ENCODE peak calls at places on chromosomes 11 and 22, in six cellular contexts. One of them, this sample, is unnamed. For H3K4me1, the result is how much of the 10 kb centered on the place peaks cover.

GRCh38 chr22:25700996-25701815 is 40.8 kb upstream of the MYO18B start:
- DNase-seq in A549: no peak
- DNase-seq in esophagus squamous epithelium: no peak
- DNase-seq in stomach: no peak
- DNase-seq in IMR-90: peak
- DNase-seq in sigmoid colon: no peak
- DNase-seq in this sample: peak

GRCh38 chr11:8222820-8223512 is 40.7 kb downstream of the LMO1 start:
- DNase-seq in sigmoid colon: no peak
- DNase-seq in A549: no peak
- DNase-seq in esophagus squamous epithelium: no peak
- DNase-seq in stomach: no peak
- DNase-seq in IMR-90: no peak
- DNase-seq in this sample: peak

GRCh38 chr22:20569059-20570058 is 61.9 kb downstream of the MED15 start:
- DNase-seq in stomach: peak
- DNase-seq in esophagus squamous epithelium: no peak
- DNase-seq in IMR-90: peak
- DNase-seq in A549: peak
- DNase-seq in sigmoid colon: peak
- DNase-seq in this sample: no peak

GRCh38 chr11:13098067-13098466 is 89.0 kb downstream of the RASSF10 start:
- DNase-seq in IMR-90: no peak
- DNase-seq in stomach: no peak
- DNase-seq in sigmoid colon: no peak
- DNase-seq in A549: no peak
- DNase-seq in esophagus squamous epithelium: no peak
- DNase-seq in this sample: no peak

GRCh38 chr11:74702383-74703007 is 28.7 kb downstream of the CHRDL2 start:
- DNase-seq in esophagus squamous epithelium: no peak
- DNase-seq in IMR-90: peak
- DNase-seq in sigmoid colon: peak
- DNase-seq in stomach: peak
- DNase-seq in A549: peak
- DNase-seq in this sample: peak

GRCh38 chr22:45096256-45096907 is 67.3 kb upstream of the NUP50 start:
- DNase-seq in IMR-90: peak
- DNase-seq in A549: peak
- DNase-seq in stomach: peak
- DNase-seq in esophagus squamous epithelium: no peak
- DNase-seq in sigmoid colon: no peak
- DNase-seq in this sample: no peak

GRCh38 chr11:33734441-33735165 is 1.6 kb downstream of the CD59 start:
- DNase-seq in sigmoid colon: no peak
- DNase-seq in IMR-90: no peak
- DNase-seq in stomach: peak
- DNase-seq in A549: no peak
- DNase-seq in esophagus squamous epithelium: no peak
- DNase-seq in this sample: peak

GRCh38 chr22:39174498-39175120 is 22.1 kb upstream of the CBX7 start:
- DNase-seq in esophagus squamous epithelium: no peak
- DNase-seq in sigmoid colon: peak
- DNase-seq in stomach: peak
- DNase-seq in IMR-90: peak
- DNase-seq in A549: no peak
- DNase-seq in this sample: peak

GRCh38 chr11:69429716-69430491 is 51.6 kb upstream of the LINC01488 start:
- DNase-seq in stomach: no peak
- DNase-seq in IMR-90: no peak
- DNase-seq in A549: no peak
- DNase-seq in esophagus squamous epithelium: no peak
- DNase-seq in sigmoid colon: peak
- DNase-seq in this sample: no peak

GRCh38 chr22:44647141-44647540 is 54.9 kb upstream of the PRR5 start:
- DNase-seq in sigmoid colon: no peak
- DNase-seq in esophagus squamous epithelium: no peak
- DNase-seq in A549: no peak
- DNase-seq in stomach: no peak
- DNase-seq in IMR-90: no peak
- DNase-seq in this sample: no peak

GRCh38 chr11:111148953-111149352 is 96.6 kb upstream of the POU2AF2 start:
- DNase-seq in stomach: no peak
- DNase-seq in A549: no peak
- DNase-seq in sigmoid colon: no peak
- DNase-seq in IMR-90: peak
- DNase-seq in esophagus squamous epithelium: no peak
- DNase-seq in this sample: no peak

GRCh38 chr11:7536102-7536501 is 22.3 kb downstream of the PPFIBP2 start:
- DNase-seq in IMR-90: no peak
- DNase-seq in A549: peak
- DNase-seq in stomach: no peak
- DNase-seq in sigmoid colon: no peak
- DNase-seq in esophagus squamous epithelium: no peak
- DNase-seq in this sample: no peak

GRCh38 chr11:110148775-110149744 is 55.9 kb downstream of the ZC3H12C start:
- DNase-seq in A549: peak
- DNase-seq in stomach: no peak
- DNase-seq in esophagus squamous epithelium: no peak
- DNase-seq in IMR-90: peak
- DNase-seq in sigmoid colon: no peak
- DNase-seq in this sample: no peak

GRCh38 chr22:29202231-29203192 is 3.2 kb upstream of the EMID1 start:
- DNase-seq in IMR-90: peak
- DNase-seq in sigmoid colon: no peak
- DNase-seq in A549: peak
- DNase-seq in esophagus squamous epithelium: no peak
- DNase-seq in stomach: peak
- DNase-seq in this sample: peak

GRCh38 chr11:29842061-29842460 is 174.8 kb downstream of the KCNA4 start:
- DNase-seq in IMR-90: no peak
- DNase-seq in A549: no peak
- DNase-seq in sigmoid colon: no peak
- DNase-seq in esophagus squamous epithelium: no peak
- DNase-seq in stomach: no peak
- DNase-seq in this sample: no peak

DNA sequence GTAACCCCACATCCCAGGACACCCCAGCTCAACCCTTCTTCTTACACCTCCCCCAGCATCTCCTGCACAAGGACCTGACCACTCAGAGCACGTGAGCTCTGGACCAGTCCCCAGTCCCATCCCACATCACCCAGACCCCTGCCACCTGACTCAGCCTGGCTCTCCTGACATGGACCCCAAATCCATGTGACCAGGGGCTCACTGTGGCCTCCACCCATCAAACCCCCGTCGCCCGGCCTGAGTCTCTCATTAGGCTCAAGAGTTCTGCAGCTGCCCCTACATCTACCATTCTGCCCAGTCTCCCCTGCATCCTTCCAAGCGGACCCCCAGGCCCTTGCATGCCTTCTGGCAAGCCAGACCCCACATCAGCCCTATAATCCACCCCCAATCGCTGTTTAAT is 1.9 kb upstream of the LIF start:
- DNase-seq in A549: no peak
- DNase-seq in stomach: no peak
- DNase-seq in sigmoid colon: no peak
- DNase-seq in esophagus squamous epithelium: no peak
- DNase-seq in IMR-90: no peak
- DNase-seq in this sample: no peak
- H3K4me1 ChIP-seq in A549: half or more
- H3K4me1 ChIP-seq in stomach: half or more
- H3K4me1 ChIP-seq in sigmoid colon: under half
- H3K4me1 ChIP-seq in esophagus squamous epithelium: half or more
- H3K4me1 ChIP-seq in IMR-90: half or more
- H3K4me1 ChIP-seq in this sample: under half

GRCh38 chr11:117099681-117100080 is 1.5 kb upstream of the SIK3 start:
- DNase-seq in sigmoid colon: no peak
- DNase-seq in esophagus squamous epithelium: no peak
- DNase-seq in stomach: no peak
- DNase-seq in IMR-90: no peak
- DNase-seq in A549: no peak
- DNase-seq in this sample: no peak

GRCh38 chr11:117096140-117096972 is 1.9 kb downstream of the SIK3 start:
- DNase-seq in sigmoid colon: no peak
- DNase-seq in IMR-90: no peak
- DNase-seq in A549: no peak
- DNase-seq in stomach: no peak
- DNase-seq in esophagus squamous epithelium: no peak
- DNase-seq in this sample: no peak

GRCh38 chr11:117097567-117098268 is 510 bp downstream of the SIK3 start:
- DNase-seq in esophagus squamous epithelium: no peak
- DNase-seq in stomach: peak
- DNase-seq in sigmoid colon: peak
- DNase-seq in IMR-90: no peak
- DNase-seq in A549: peak
- DNase-seq in this sample: peak

GRCh38 chr11:117096973-117097566 is 1.2 kb downstream of the SIK3 start:
- DNase-seq in sigmoid colon: no peak
- DNase-seq in stomach: no peak
- DNase-seq in esophagus squamous epithelium: no peak
- DNase-seq in A549: no peak
- DNase-seq in IMR-90: no peak
- DNase-seq in this sample: no peak

DNA sequence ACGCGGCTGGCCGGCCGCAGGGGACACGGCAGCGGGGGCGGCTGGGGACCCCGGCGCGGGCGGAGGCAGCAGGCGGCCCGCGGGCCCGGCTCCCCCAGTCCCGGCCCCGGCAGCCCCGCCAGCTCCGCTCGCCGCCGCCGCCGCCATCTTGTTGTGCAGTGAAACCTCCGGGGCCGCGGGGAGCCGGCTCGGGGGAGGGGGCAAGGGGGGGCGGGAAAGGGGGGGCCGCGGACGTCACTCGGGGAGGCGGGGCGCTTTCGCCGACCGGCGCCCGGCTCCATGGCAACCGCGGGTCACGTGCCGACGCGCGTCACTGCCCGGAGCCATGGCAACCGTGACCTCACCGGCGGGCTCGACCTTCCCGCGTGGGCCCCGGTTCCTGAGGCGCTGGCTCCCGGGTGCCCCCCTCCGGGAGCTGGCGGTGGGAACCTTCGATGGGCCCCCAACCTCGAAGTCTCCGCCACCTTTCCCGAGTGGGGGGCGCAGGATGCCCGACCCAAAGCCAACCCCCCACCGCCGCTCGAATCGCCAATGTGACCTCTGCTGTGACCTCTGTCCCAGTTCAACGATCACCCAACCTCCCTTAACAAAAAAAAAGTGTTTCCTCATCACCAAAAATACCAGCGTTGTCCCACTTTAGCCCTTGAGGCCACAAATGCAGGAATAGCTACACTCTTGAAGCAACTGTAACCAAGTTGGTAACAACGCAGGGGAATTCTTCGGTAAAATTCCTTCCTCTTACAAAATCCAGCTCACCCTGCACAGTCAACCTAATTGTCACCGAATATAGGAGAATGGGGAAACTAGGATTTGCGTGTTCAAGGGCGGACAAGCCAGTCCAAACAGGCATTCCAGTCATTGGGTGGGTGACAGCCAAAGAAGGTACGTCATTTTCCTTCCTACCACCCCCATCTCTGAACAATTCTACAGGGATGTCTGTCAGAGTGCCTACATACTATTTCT is at the start of gene SIK3:
- DNase-seq in IMR-90: peak
- DNase-seq in esophagus squamous epithelium: peak
- DNase-seq in sigmoid colon: peak
- DNase-seq in A549: peak
- DNase-seq in stomach: peak
- DNase-seq in this sample: peak
- TF ChIP-seq POLR2A in IMR-90: peak
- TF ChIP-seq POLR2A in esophagus squamous epithelium: peak
- TF ChIP-seq POLR2A in sigmoid colon: peak
- TF ChIP-seq POLR2A in A549: peak
- TF ChIP-seq POLR2A in stomach: no peak
- TF ChIP-seq POLR2A in this sample: no peak

DNA sequence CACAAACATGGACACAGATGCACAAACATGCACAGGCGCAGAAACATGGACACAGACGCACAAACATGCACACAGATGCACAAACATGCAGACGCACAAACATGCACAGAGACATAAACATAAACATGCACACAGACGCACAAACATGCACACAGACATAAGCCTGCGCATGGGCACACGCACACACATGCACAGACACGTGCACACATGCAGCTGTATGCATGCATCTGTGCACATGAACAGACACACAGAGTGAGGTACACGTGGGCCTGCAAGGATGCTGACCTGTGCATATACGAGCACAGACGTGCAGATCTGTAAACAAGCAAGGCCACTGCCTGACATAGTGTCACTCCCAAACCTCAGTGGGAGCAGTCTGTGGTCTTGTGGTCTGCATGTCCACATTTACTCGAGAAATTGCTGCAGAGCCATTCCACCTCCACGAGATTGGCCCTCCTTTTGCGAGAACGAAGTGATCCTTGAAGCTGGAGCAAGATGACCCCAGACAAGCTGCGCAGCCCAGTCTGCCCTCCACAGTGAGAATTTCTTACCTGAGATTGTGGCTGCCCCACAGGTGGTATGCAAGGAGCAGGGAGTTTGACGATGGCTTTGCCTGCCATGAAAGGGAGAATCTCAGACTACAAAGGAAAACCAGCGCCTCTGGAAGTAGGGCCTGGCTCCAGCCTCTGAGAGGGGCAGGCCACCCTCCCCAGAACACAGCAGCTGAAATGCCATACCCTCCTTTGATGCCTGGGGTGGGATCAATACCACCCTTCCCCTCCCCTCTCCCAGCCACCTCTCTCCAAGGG is 299.9 kb downstream of the BRD1 start:
- DNase-seq in sigmoid colon: no peak
- DNase-seq in IMR-90: no peak
- DNase-seq in esophagus squamous epithelium: no peak
- DNase-seq in stomach: no peak
- DNase-seq in A549: no peak
- DNase-seq in this sample: no peak
- H3K4me1 ChIP-seq in sigmoid colon: under half
- H3K4me1 ChIP-seq in IMR-90: under half
- H3K4me1 ChIP-seq in esophagus squamous epithelium: under half
- H3K4me1 ChIP-seq in stomach: under half
- H3K4me1 ChIP-seq in A549: under half
- H3K4me1 ChIP-seq in this sample: under half

GRCh38 chr11:108121274-108122155 is at the start of gene ACAT1:
- DNase-seq in IMR-90: peak
- DNase-seq in esophagus squamous epithelium: peak
- DNase-seq in stomach: peak
- DNase-seq in sigmoid colon: peak
- DNase-seq in A549: peak
- DNase-seq in this sample: peak
- TF ChIP-seq POLR2A in IMR-90: peak
- TF ChIP-seq POLR2A in esophagus squamous epithelium: peak
- TF ChIP-seq POLR2A in stomach: no peak
- TF ChIP-seq POLR2A in sigmoid colon: peak
- TF ChIP-seq POLR2A in A549: peak
- TF ChIP-seq POLR2A in this sample: peak

This sample was measured in heart left ventricle.